ENCODE peak calls at places on chromosomes 16 and 17, in nine cellular contexts. One of them, this sample, is unnamed. For H3K4me1 and H3K27me3, the result is how much of the 10 kb centered on the place peaks cover.

GRCh38 chr17:17935321-17936271 is 36.6 kb downstream of the TOM1L2 start:
- DNase-seq in CD8-positive, alpha-beta memory T cell: no peak
- DNase-seq in mesendoderm: peak
- DNase-seq in psoas muscle: peak
- DNase-seq in sigmoid colon: peak
- DNase-seq in stomach: no peak
- DNase-seq in colonic mucosa: peak
- DNase-seq in cardiac muscle cell: peak
- DNase-seq in fibroblast of lung: peak
- DNase-seq in this sample: no peak

GRCh38 chr16:12141073-12141472 is 164.5 kb downstream of the SNX29 start:
- DNase-seq in colonic mucosa: no peak
- DNase-seq in sigmoid colon: no peak
- DNase-seq in mesendoderm: no peak
- DNase-seq in cardiac muscle cell: no peak
- DNase-seq in stomach: no peak
- DNase-seq in CD8-positive, alpha-beta memory T cell: no peak
- DNase-seq in fibroblast of lung: peak
- DNase-seq in psoas muscle: no peak
- DNase-seq in this sample: no peak

GRCh38 chr16:685967-686366 is 1.8 kb upstream of the JMJD8 start:
- DNase-seq in fibroblast of lung: peak
- DNase-seq in stomach: peak
- DNase-seq in mesendoderm: no peak
- DNase-seq in colonic mucosa: peak
- DNase-seq in CD8-positive, alpha-beta memory T cell: no peak
- DNase-seq in psoas muscle: peak
- DNase-seq in cardiac muscle cell: peak
- DNase-seq in sigmoid colon: no peak
- DNase-seq in this sample: no peak

GRCh38 chr17:36550491-36551417 is 6.0 kb downstream of the GGNBP2 start:
- DNase-seq in psoas muscle: no peak
- DNase-seq in sigmoid colon: no peak
- DNase-seq in fibroblast of lung: no peak
- DNase-seq in stomach: no peak
- DNase-seq in cardiac muscle cell: no peak
- DNase-seq in CD8-positive, alpha-beta memory T cell: peak
- DNase-seq in mesendoderm: no peak
- DNase-seq in colonic mucosa: no peak
- DNase-seq in this sample: no peak

GRCh38 chr16:67865318-67865717 is 7.5 kb upstream of the EDC4 start:
- DNase-seq in psoas muscle: peak
- DNase-seq in sigmoid colon: no peak
- DNase-seq in CD8-positive, alpha-beta memory T cell: no peak
- DNase-seq in colonic mucosa: no peak
- DNase-seq in mesendoderm: peak
- DNase-seq in cardiac muscle cell: peak
- DNase-seq in stomach: peak
- DNase-seq in fibroblast of lung: no peak
- DNase-seq in this sample: no peak

GRCh38 chr17:72121164-72122001 is 563 bp downstream of the SOX9 start:
- DNase-seq in psoas muscle: peak
- DNase-seq in sigmoid colon: peak
- DNase-seq in fibroblast of lung: peak
- DNase-seq in colonic mucosa: peak
- DNase-seq in cardiac muscle cell: peak
- DNase-seq in CD8-positive, alpha-beta memory T cell: no peak
- DNase-seq in stomach: peak
- DNase-seq in mesendoderm: peak
- DNase-seq in this sample: no peak

GRCh38 chr16:50940275-50940854 is 198.5 kb downstream of the CYLD start:
- DNase-seq in sigmoid colon: no peak
- DNase-seq in fibroblast of lung: no peak
- DNase-seq in CD8-positive, alpha-beta memory T cell: no peak
- DNase-seq in psoas muscle: no peak
- DNase-seq in mesendoderm: no peak
- DNase-seq in colonic mucosa: no peak
- DNase-seq in stomach: no peak
- DNase-seq in cardiac muscle cell: no peak
- DNase-seq in this sample: no peak

GRCh38 chr17:29451338-29451737 is 61.2 kb downstream of the TAOK1 start:
- DNase-seq in psoas muscle: no peak
- DNase-seq in mesendoderm: no peak
- DNase-seq in sigmoid colon: no peak
- DNase-seq in cardiac muscle cell: no peak
- DNase-seq in fibroblast of lung: no peak
- DNase-seq in stomach: no peak
- DNase-seq in CD8-positive, alpha-beta memory T cell: no peak
- DNase-seq in colonic mucosa: no peak
- DNase-seq in this sample: no peak

GRCh38 chr17:37177234-37177633 is 198.6 kb upstream of the C17orf78 start:
- DNase-seq in cardiac muscle cell: no peak
- DNase-seq in stomach: no peak
- DNase-seq in colonic mucosa: no peak
- DNase-seq in fibroblast of lung: no peak
- DNase-seq in CD8-positive, alpha-beta memory T cell: no peak
- DNase-seq in mesendoderm: no peak
- DNase-seq in psoas muscle: no peak
- DNase-seq in sigmoid colon: no peak
- DNase-seq in this sample: no peak

GRCh38 chr16:24822542-24822941 is 23.2 kb upstream of the SLC5A11 start:
- DNase-seq in CD8-positive, alpha-beta memory T cell: no peak
- DNase-seq in psoas muscle: no peak
- DNase-seq in stomach: no peak
- DNase-seq in fibroblast of lung: no peak
- DNase-seq in cardiac muscle cell: no peak
- DNase-seq in sigmoid colon: peak
- DNase-seq in mesendoderm: no peak
- DNase-seq in colonic mucosa: no peak
- DNase-seq in this sample: no peak

DNA sequence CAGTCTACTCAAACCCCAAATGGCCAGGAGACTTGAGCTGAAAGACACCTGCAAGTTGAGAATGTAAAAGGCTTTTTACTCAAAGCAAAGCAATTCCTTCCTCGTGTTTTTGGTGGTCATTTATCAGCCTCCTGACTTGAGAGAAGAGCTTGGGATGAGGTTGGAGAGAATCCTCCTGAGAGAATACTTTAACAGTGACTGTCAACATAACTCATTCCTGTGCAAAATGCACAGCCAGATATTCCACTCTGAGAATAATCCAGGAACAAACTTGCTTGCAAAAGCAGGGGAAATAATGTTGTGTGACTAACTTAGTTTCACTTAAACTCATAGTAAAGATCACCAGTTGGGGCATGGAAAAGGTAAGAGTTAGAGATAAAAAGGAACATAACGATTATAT is 53.4 kb downstream of the SNTB2 start:
- DNase-seq in mesendoderm: no peak
- DNase-seq in sigmoid colon: no peak
- DNase-seq in stomach: no peak
- DNase-seq in cardiac muscle cell: no peak
- DNase-seq in psoas muscle: no peak
- DNase-seq in colonic mucosa: no peak
- DNase-seq in CD8-positive, alpha-beta memory T cell: no peak
- DNase-seq in fibroblast of lung: peak
- DNase-seq in this sample: no peak
- H3K4me1 ChIP-seq in mesendoderm: under half
- H3K4me1 ChIP-seq in sigmoid colon: under half
- H3K4me1 ChIP-seq in stomach: under half
- H3K4me1 ChIP-seq in cardiac muscle cell: under half
- H3K4me1 ChIP-seq in psoas muscle: under half
- H3K4me1 ChIP-seq in colonic mucosa: under half
- H3K4me1 ChIP-seq in CD8-positive, alpha-beta memory T cell: under half
- H3K4me1 ChIP-seq in fibroblast of lung: under half
- H3K4me1 ChIP-seq in this sample: under half

DNA sequence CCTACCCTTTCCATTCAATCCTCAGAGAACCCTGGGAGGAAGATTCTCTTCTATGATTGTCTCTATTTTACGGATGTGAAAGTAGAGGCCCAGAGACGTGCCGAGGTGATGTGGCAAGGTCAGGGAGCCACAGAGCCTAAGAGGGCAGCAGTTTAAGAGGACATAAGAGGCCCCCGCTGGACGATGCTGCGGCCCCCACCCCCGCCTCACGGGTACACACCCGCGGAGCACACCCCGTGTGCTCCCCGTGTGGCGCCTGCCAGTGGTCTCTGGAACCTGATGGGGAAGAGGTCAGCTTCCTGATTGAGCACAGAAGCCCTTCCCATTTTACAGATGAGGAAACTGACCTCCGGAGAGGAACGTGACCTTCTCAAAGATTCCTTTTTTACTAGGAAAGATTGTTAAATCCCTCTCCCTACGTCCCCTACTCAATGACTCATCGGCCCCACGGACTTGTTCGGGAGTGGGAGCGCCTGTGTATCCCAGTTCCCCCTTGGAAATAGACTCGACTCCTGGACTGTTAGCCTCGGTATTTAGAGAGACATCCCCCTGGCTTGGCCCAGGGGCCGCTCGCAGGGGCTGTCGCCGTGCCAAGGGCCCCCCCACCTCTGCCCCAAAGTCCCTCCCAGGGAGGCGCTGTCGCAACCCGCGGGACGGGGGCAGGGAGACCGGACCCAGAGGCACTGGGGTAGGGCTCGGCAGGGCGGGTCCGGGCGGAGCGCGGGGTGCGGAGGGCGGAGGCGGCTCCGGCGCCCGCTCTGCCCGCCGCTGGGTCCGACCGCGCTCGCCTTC is at the start of gene ABCC3:
- DNase-seq in cardiac muscle cell: peak
- DNase-seq in colonic mucosa: peak
- DNase-seq in fibroblast of lung: no peak
- DNase-seq in stomach: peak
- DNase-seq in mesendoderm: no peak
- DNase-seq in CD8-positive, alpha-beta memory T cell: no peak
- DNase-seq in psoas muscle: peak
- DNase-seq in sigmoid colon: no peak
- DNase-seq in this sample: no peak
- H3K27me3 ChIP-seq in cardiac muscle cell: half or more
- H3K27me3 ChIP-seq in colonic mucosa: under half
- H3K27me3 ChIP-seq in fibroblast of lung: under half
- H3K27me3 ChIP-seq in stomach: under half
- H3K27me3 ChIP-seq in mesendoderm: under half
- H3K27me3 ChIP-seq in CD8-positive, alpha-beta memory T cell: under half
- H3K27me3 ChIP-seq in psoas muscle: under half
- H3K27me3 ChIP-seq in sigmoid colon: under half
- H3K27me3 ChIP-seq in this sample: under half

GRCh38 chr17:63555475-63556156 is 5.3 kb downstream of the DCAF7 start:
- DNase-seq in colonic mucosa: no peak
- DNase-seq in psoas muscle: no peak
- DNase-seq in CD8-positive, alpha-beta memory T cell: no peak
- DNase-seq in fibroblast of lung: no peak
- DNase-seq in stomach: no peak
- DNase-seq in cardiac muscle cell: no peak
- DNase-seq in sigmoid colon: no peak
- DNase-seq in mesendoderm: no peak
- DNase-seq in this sample: no peak

GRCh38 chr17:63549946-63550815 is at the start of gene DCAF7:
- DNase-seq in cardiac muscle cell: peak
- DNase-seq in sigmoid colon: peak
- DNase-seq in mesendoderm: peak
- DNase-seq in CD8-positive, alpha-beta memory T cell: peak
- DNase-seq in psoas muscle: peak
- DNase-seq in colonic mucosa: peak
- DNase-seq in fibroblast of lung: peak
- DNase-seq in stomach: peak
- DNase-seq in this sample: peak

GRCh38 chr17:63550816-63551639 is 751 bp downstream of the DCAF7 start:
- DNase-seq in sigmoid colon: no peak
- DNase-seq in psoas muscle: no peak
- DNase-seq in CD8-positive, alpha-beta memory T cell: peak
- DNase-seq in stomach: peak
- DNase-seq in cardiac muscle cell: peak
- DNase-seq in fibroblast of lung: peak
- DNase-seq in mesendoderm: peak
- DNase-seq in colonic mucosa: peak
- DNase-seq in this sample: peak

GRCh38 chr17:63549289-63549945 is 860 bp upstream of the DCAF7 start:
- DNase-seq in mesendoderm: no peak
- DNase-seq in psoas muscle: no peak
- DNase-seq in colonic mucosa: no peak
- DNase-seq in sigmoid colon: no peak
- DNase-seq in cardiac muscle cell: no peak
- DNase-seq in fibroblast of lung: no peak
- DNase-seq in stomach: peak
- DNase-seq in CD8-positive, alpha-beta memory T cell: no peak
- DNase-seq in this sample: no peak

DNA sequence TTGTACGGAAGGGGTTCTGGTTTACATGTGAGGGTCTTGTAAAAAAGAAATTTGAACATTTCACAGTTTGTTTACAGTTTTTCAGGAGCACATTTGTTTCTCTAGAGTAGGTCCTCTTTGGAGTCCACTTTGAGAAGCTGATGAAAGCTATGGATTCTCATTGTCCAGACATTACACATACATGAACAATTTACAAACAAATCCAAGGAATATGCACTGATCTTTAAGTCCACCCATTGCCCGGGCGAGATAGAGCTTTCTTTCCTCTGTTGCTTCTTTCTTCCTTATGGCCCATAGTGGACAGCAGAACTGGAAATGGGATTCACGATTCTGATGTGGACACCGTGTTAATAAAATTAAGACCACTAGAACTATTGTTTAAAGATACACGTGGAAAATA is 1.9 kb downstream of the DCAF7 start:
- DNase-seq in sigmoid colon: no peak
- DNase-seq in fibroblast of lung: peak
- DNase-seq in colonic mucosa: no peak
- DNase-seq in cardiac muscle cell: peak
- DNase-seq in psoas muscle: no peak
- DNase-seq in CD8-positive, alpha-beta memory T cell: no peak
- DNase-seq in mesendoderm: no peak
- DNase-seq in stomach: peak
- DNase-seq in this sample: no peak
- H3K4me1 ChIP-seq in sigmoid colon: half or more
- H3K4me1 ChIP-seq in fibroblast of lung: under half
- H3K4me1 ChIP-seq in colonic mucosa: under half
- H3K4me1 ChIP-seq in cardiac muscle cell: under half
- H3K4me1 ChIP-seq in psoas muscle: under half
- H3K4me1 ChIP-seq in CD8-positive, alpha-beta memory T cell: half or more
- H3K4me1 ChIP-seq in mesendoderm: under half
- H3K4me1 ChIP-seq in stomach: under half
- H3K4me1 ChIP-seq in this sample: under half

DNA sequence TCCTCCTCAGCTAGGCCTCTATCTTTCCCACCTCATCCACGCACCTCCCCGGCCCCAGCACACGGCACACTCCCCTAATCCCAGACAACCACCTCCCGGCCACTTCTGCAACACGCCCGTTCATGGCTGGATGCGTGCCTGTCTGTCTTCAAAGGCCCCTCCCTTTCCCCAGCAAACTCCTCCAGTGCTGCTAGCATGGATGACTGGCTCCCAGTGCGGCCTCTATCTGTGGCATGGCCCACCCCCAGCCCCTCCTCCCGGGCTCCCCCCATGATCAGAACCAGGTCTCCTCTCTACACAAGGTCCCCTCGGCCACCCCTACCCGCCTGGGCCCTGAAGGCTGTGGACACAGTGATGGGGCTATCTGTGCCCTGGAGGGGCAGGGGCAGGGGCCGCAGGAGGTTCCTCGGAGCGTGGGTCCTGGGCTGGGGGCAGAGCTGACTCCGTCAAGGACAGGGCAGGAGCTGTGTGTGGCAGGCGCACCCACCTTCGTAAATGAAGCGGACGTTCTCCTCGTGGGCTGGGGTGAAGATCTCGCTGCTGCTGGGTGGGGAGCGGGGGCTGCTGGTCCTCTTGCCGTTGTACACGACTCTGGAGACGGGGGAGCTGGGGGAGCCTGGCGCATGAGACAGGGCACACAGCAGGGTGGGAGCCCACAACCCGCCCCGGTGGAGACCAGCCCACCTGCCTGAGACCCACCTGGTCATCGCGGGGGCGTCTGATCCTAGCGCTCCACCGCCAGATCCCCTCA is 9.1 kb downstream of the MCRIP1 start:
- DNase-seq in mesendoderm: no peak
- DNase-seq in sigmoid colon: no peak
- DNase-seq in CD8-positive, alpha-beta memory T cell: no peak
- DNase-seq in fibroblast of lung: no peak
- DNase-seq in colonic mucosa: no peak
- DNase-seq in psoas muscle: no peak
- DNase-seq in stomach: no peak
- DNase-seq in cardiac muscle cell: no peak
- DNase-seq in this sample: no peak
- H3K27me3 ChIP-seq in mesendoderm: under half
- H3K27me3 ChIP-seq in sigmoid colon: under half
- H3K27me3 ChIP-seq in CD8-positive, alpha-beta memory T cell: under half
- H3K27me3 ChIP-seq in fibroblast of lung: under half
- H3K27me3 ChIP-seq in colonic mucosa: under half
- H3K27me3 ChIP-seq in psoas muscle: under half
- H3K27me3 ChIP-seq in stomach: under half
- H3K27me3 ChIP-seq in cardiac muscle cell: under half
- H3K27me3 ChIP-seq in this sample: under half